ENCODE peak calls at places on chromosomes 12 and 14, in eight cellular contexts. K is CD8-positive, alpha-beta memory T cell; T is heart left ventricle; A is aorta; U is cardiac muscle cell; B is AG10803; X is transverse colon; L is psoas muscle. C is an unnamed sample.

GRCh38 chr12:113896841-113897240 is 69.3 kb downstream of the RBM19 start:
- DNase-seq in K (no peak), T (no peak), A (no peak), U (no peak), B (no peak), X (no peak), L (no peak), C (no peak)

GRCh38 chr12:87575906-87576305 is 453.3 kb downstream of the C12orf50 start:
- DNase-seq in K (no peak), T (no peak), A (no peak), U (no peak), B (no peak), X (no peak), L (no peak), C (no peak)

GRCh38 chr12:85951823-85952222 is 77.7 kb downstream of the NTS start:
- DNase-seq in K (no peak), T (no peak), A (no peak), U (no peak), B (no peak), X (no peak), L (no peak), C (peak; percentile 45)

GRCh38 chr14:103767306-103767894 is 51.8 kb downstream of the ZFYVE21 start:
- DNase-seq in K (no peak), T (no peak), A (no peak), U (no peak), B (no peak), X (no peak), L (no peak), C (peak; percentile 42)

GRCh38 chr12:70290126-70290525 is 46.9 kb downstream of the CNOT2 start:
- DNase-seq in K (no peak), T (no peak), A (no peak), U (no peak), B (peak; percentile 19), X (no peak), L (no peak), C (no peak)

GRCh38 chr12:79886917-79887519 is 47.9 kb downstream of the PPP1R12A start:
- DNase-seq in K (no peak), T (no peak), A (no peak), U (no peak), B (peak; percentile 54), X (no peak), L (no peak), C (peak; percentile 78)

GRCh38 chr14:49999216-49999761 is 106.4 kb downstream of the ARF6 start:
- DNase-seq in K (peak; percentile 90), T (peak; percentile 85), A (peak; percentile 96), U (no peak), B (peak; percentile 84), X (peak; percentile 89), L (peak; percentile 90), C (peak; percentile 71)

GRCh38 chr12:122368361-122369073 is 54.0 kb downstream of the CLIP1 start:
- DNase-seq in K (no peak), T (no peak), A (no peak), U (no peak), B (peak; percentile 46), X (no peak), L (no peak), C (peak; percentile 59)

GRCh38 chr12:68097386-68097785 is 62.2 kb downstream of the IFNG start:
- DNase-seq in K (no peak), T (no peak), A (no peak), U (no peak), B (no peak), X (no peak), L (no peak), C (no peak)

GRCh38 chr12:124975276-124975675 is 13.7 kb downstream of the DHX37 start:
- DNase-seq in K (no peak), T (no peak), A (no peak), U (no peak), B (no peak), X (no peak), L (no peak), C (no peak)

GRCh38 chr12:89252284-89252683 is 100.0 kb downstream of the DUSP6 start:
- DNase-seq in K (no peak), T (no peak), A (no peak), U (no peak), B (peak; percentile 17), X (no peak), L (no peak), C (no peak)

GRCh38 chr12:57236224-57236924 is 6.9 kb downstream of the SHMT2 start:
- DNase-seq in K (no peak), T (no peak), A (peak; percentile 61), U (no peak), B (no peak), X (no peak), L (peak; percentile 60), C (no peak)

GRCh38 chr12:75480469-75480949 is at the start of gene GLIPR1:
- DNase-seq in K (peak; percentile 84), T (peak; percentile 71), A (peak; percentile 88), U (no peak), B (peak; percentile 99), X (peak; percentile 68), L (peak; percentile 82), C (peak; percentile 99)

GRCh38 chr12:75477137-75477536 is 3.4 kb upstream of the GLIPR1 start:
- DNase-seq in K (no peak), T (no peak), A (no peak), U (no peak), B (no peak), X (no peak), L (no peak), C (no peak)

GRCh38 chr12:75476076-75476475 is 4.5 kb upstream of the GLIPR1 start:
- DNase-seq in K (no peak), T (no peak), A (no peak), U (no peak), B (no peak), X (no peak), L (no peak), C (no peak)

GRCh38 chr12:75479963-75480461 is 543 bp upstream of the GLIPR1 start:
- DNase-seq in K (no peak), T (no peak), A (no peak), U (no peak), B (peak; percentile 70), X (no peak), L (no peak), C (no peak)

GRCh38 chr12:75478395-75478794 is 2.2 kb upstream of the GLIPR1 start:
- DNase-seq in K (peak; percentile 59), T (no peak), A (no peak), U (no peak), B (peak; percentile 71), X (no peak), L (no peak), C (peak; percentile 80)
- H3K4me3 ChIP-seq in K (no peak overlapping the region), T (no peak overlapping the region), A (no peak overlapping the region), U (no peak overlapping the region), B (no peak overlapping the region), X (no peak overlapping the region), L (no peak overlapping the region), C (no peak overlapping the region)

DNA sequence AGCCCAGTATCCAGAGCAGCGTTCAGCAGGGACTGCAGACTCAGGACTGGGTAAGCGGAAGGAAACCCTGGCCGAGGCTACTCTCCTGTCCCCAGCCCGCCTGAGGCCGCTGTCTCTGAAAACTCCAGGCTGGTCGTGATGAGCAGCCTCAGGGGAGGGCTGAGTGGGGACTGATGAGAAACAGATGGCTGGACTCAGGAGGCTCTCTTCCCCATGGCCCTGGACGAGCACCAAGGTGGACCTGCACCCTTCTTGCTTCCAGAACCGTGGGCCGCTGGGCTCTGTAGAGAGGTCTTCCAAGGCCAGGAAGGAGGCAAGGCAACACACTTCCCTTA is 1.1 kb downstream of the TEX22 start:
- DNase-seq in K (no peak), T (peak; percentile 58), A (peak; percentile 47), U (no peak), B (no peak), X (no peak), L (no peak), C (no peak)
- H3K4me3 ChIP-seq in K (peak overlapping the region; percentile 70), T (peak overlapping the region; percentile 74), A (no peak overlapping the region), U (no peak overlapping the region), B (peak overlapping the region; percentile 84), X (peak overlapping the region; percentile 76), L (peak overlapping the region; percentile 98), C (peak overlapping the region; percentile 72)

GRCh38 chr12:205026-205425 is 8.9 kb downstream of the SLC6A12 start:
- DNase-seq in K (no peak), T (no peak), A (no peak), U (no peak), B (no peak), X (no peak), L (no peak), C (no peak)

GRCh38 chr12:203462-204260 is 10.3 kb downstream of the SLC6A12 start:
- DNase-seq in K (no peak), T (peak; percentile 45), A (no peak), U (peak; percentile 75), B (no peak), X (no peak), L (peak; percentile 73), C (no peak)

GRCh38 chr12:202081-202731 is 11.8 kb downstream of the SLC6A12 start:
- DNase-seq in K (no peak), T (no peak), A (no peak), U (no peak), B (no peak), X (no peak), L (peak; percentile 69), C (no peak)

GRCh38 chr12:203074-203461 is 10.9 kb downstream of the SLC6A12 start:
- DNase-seq in K (no peak), T (no peak), A (no peak), U (no peak), B (no peak), X (no peak), L (no peak), C (no peak)

DNA sequence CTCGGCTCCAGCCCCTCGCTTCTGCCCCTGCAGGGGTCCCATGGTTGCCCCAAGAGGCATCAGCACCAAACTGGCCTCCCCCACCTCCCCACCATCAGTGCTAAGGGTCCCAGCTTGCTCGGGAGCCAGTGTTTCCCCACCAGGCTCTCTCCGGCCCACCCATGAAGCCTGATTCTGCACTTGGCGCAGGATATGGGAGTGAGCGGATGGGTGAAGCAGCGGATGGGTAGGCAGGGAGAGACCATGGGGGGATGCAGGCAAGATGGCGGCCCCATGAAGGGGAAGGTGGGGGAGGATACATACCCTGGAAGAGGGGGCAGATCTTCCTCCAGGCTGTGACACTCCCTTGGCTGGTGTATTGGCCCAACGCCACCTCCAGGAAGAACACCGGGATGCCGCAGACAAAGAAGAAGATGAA is 9.7 kb downstream of the SLC6A12 start:
- DNase-seq in K (no peak), T (no peak), A (no peak), U (no peak), B (no peak), X (no peak), L (no peak), C (no peak)
- H3K4me3 ChIP-seq in K (no peak overlapping the region), T (peak overlapping the region; percentile 64), A (no peak overlapping the region), U (peak overlapping the region; percentile 65), B (no peak overlapping the region), X (peak overlapping the region; percentile 43), L (peak overlapping the region; percentile 65), C (no peak overlapping the region)

GRCh38 chr12:105831372-105831771 is 307.4 kb downstream of the NUAK1 start:
- DNase-seq in K (no peak), T (no peak), A (no peak), U (no peak), B (no peak), X (no peak), L (no peak), C (no peak)
- H3K4me3 ChIP-seq in K (no peak overlapping the region), T (no peak overlapping the region), A (no peak overlapping the region), U (no peak overlapping the region), B (no peak overlapping the region), X (no peak overlapping the region), L (no peak overlapping the region), C (no peak overlapping the region)